ENCODE peak calls at places on chromosomes 11 and 22, in four cellular contexts. A is CD4-positive, CD25-positive, alpha-beta regulatory T cell; W is GM23338; S is psoas muscle. Q is an unnamed sample. For H3K27me3, the result is how much of the 10 kb centered on the place peaks cover.

GRCh38 chr11:66886671-66887221 is 29.9 kb downstream of the LRFN4 start:
- DNase-seq in A (no peak), W (no peak), S (peak), Q (no peak)

GRCh38 chr11:63944987-63945386 is 6.2 kb downstream of the NAA40 start:
- DNase-seq in A (no peak), W (no peak), S (peak), Q (no peak)

GRCh38 chr22:38982008-38982927 is at the start of gene APOBEC3B:
- DNase-seq in A (peak), W (peak), S (peak), Q (peak)

GRCh38 chr11:77457340-77457739 is 16.6 kb downstream of the PAK1 start:
- DNase-seq in A (no peak), W (peak), S (no peak), Q (no peak)

GRCh38 chr11:7341551-7341950 is 89.8 kb downstream of the SYT9 start:
- DNase-seq in A (no peak), W (no peak), S (no peak), Q (no peak)

GRCh38 chr11:27075192-27075591 is 34.6 kb downstream of the BBOX1 start:
- DNase-seq in A (no peak), W (no peak), S (no peak), Q (no peak)

GRCh38 chr11:35389897-35390462 is 29.4 kb downstream of the SLC1A2 start:
- DNase-seq in A (peak), W (no peak), S (no peak), Q (no peak)

GRCh38 chr11:103968685-103969084 is 67.8 kb upstream of the DDI1 start:
- DNase-seq in A (no peak), W (no peak), S (no peak), Q (no peak)

GRCh38 chr11:12216542-12217422 is 106.4 kb downstream of the MICAL2 start:
- DNase-seq in A (no peak), W (no peak), S (no peak), Q (no peak)

GRCh38 chr22:23824476-23825245 is 14.1 kb downstream of the DERL3 start:
- DNase-seq in A (no peak), W (no peak), S (no peak), Q (no peak)

GRCh38 chr11:227824-228223 is 8.3 kb downstream of the SIRT3 start:
- DNase-seq in A (no peak), W (no peak), S (no peak), Q (no peak)

GRCh38 chr11:123653997-123654565 is 343 bp downstream of the SCN3B start:
- DNase-seq in A (peak), W (peak), S (peak), Q (no peak)

GRCh38 chr11:36354221-36355003 is 58.3 kb downstream of the PRR5L start:
- DNase-seq in A (peak), W (no peak), S (no peak), Q (no peak)

GRCh38 chr11:76410771-76411423 is 29.8 kb downstream of the GVQW3 start:
- DNase-seq in A (no peak), W (no peak), S (no peak), Q (no peak)

GRCh38 chr22:33117821-33118220 is 59.6 kb upstream of the SYN3 start:
- DNase-seq in A (no peak), W (no peak), S (no peak), Q (no peak)

GRCh38 chr11:12222099-12222751 is 111.8 kb downstream of the MICAL2 start:
- DNase-seq in A (no peak), W (no peak), S (peak), Q (peak)

GRCh38 chr11:86374586-86374985 is at the start of gene CCDC81:
- DNase-seq in A (no peak), W (peak), S (no peak), Q (no peak)

GRCh38 chr11:12092714-12093113 is 17.7 kb upstream of the MICAL2 start:
- DNase-seq in A (no peak), W (no peak), S (no peak), Q (no peak)

GRCh38 chr11:1118755-1119275 is 38.9 kb upstream of the MUC5AC start:
- DNase-seq in A (no peak), W (no peak), S (no peak), Q (no peak)

GRCh38 chr11:87260811-87261210 is 223.1 kb downstream of the TMEM135 start:
- DNase-seq in A (no peak), W (no peak), S (no peak), Q (no peak)

GRCh38 chr11:12854297-12854661 is 154.8 kb upstream of the RASSF10 start:
- DNase-seq in A (no peak), W (no peak), S (no peak), Q (no peak)

GRCh38 chr11:76637491-76638266 is 32.9 kb downstream of the LRRC32 start:
- DNase-seq in A (peak), W (no peak), S (peak), Q (no peak)

GRCh38 chr11:87870081-87870480 is 305.2 kb downstream of the RAB38 start:
- DNase-seq in A (no peak), W (no peak), S (no peak), Q (no peak)

GRCh38 chr11:31806186-31806943 is 4.8 kb downstream of the PAX6 start:
- DNase-seq in A (no peak), W (peak), S (no peak), Q (no peak)
- H3K4me3 ChIP-seq in A (no peak), W (peak), S (peak), Q (no peak)

DNA sequence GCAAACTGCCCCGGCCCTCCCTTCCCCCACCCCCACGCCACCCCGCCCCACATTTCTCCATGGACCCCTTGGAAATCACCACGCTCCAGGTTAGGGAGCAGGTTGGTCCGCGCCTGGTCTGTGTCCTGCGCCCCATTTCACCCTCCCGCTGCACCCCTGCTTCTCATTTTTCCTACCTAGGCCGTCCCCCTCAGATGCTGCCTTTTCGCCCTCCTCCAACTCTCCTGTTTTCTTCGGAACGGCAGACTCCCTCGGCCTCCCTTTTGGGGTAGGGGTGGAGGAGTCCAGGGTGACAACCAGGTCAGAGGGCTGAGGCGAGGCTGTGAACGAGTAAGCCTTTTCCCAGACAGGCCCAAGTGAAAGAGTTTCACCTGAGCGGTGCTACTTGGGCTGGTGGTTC is 893 bp upstream of the SCN4B start:
- DNase-seq in A (no peak), W (no peak), S (no peak), Q (no peak)
- H3K27me3 ChIP-seq in A (under half), W (half or more), S (under half), Q (half or more)

GRCh38 chr11:119371067-119371601 is 10.4 kb downstream of the USP2 start:
- DNase-seq in A (no peak), W (no peak), S (no peak), Q (no peak)

GRCh38 chr11:119368121-119369034 is 13.1 kb downstream of the USP2 start:
- DNase-seq in A (no peak), W (no peak), S (peak), Q (no peak)

GRCh38 chr11:119370486-119371046 is 10.9 kb downstream of the USP2 start:
- DNase-seq in A (no peak), W (no peak), S (peak), Q (no peak)

GRCh38 chr11:119367661-119368120 is 13.8 kb downstream of the USP2 start:
- DNase-seq in A (no peak), W (no peak), S (no peak), Q (no peak)

GRCh38 chr11:119369035-119369925 is 12.2 kb downstream of the USP2 start:
- DNase-seq in A (no peak), W (no peak), S (no peak), Q (no peak)
- H3K27ac ChIP-seq in A (no peak), W (no peak), S (peak), Q (peak)

DNA sequence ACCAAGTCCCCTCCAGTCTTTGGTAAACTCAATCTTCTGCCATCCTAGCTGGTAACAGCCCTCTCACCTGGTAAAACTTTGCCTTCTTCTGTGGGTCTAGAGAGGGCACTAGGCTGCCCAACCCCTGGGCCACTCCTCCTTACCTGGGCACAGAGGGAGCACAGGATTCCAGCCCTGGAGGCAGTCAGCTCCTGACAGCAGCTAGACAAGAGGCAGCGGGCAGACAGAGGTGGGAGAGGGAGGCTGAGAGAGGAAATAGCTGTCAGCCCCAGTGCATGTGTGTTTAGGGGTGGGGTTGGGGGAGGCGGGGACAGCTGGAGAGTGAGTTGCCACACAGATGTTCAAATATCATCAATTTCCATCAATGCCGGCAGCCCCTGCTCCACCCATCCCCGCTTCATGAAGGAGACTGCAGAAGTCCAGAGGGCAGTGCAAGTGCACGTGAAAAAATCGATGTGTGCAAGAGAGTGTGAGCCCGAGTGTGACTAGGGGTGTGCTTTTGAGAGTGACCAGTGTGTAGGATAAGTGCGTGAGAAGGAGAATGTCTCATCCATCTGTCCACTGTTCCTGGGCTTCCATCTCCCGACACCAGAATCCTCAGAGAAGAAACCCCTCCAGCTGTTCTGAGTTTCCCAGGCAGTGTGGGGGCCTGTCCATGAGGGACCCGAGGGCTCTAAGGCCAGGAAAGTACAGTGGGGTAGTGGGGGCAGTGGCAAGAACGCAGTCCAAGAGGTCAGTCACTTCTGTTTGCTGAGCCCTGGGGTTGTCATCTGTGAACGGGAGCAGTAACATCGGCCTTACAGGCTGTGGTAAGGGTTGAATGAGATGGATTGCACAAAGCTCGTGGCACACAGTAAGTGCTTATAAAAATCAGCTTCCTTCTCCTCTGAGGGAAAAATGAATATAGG is at the start of gene PTGDR2:
- DNase-seq in A (no peak), W (no peak), S (no peak), Q (no peak)
- H3K4me3 ChIP-seq in A (no peak), W (no peak), S (peak), Q (no peak)

DNA sequence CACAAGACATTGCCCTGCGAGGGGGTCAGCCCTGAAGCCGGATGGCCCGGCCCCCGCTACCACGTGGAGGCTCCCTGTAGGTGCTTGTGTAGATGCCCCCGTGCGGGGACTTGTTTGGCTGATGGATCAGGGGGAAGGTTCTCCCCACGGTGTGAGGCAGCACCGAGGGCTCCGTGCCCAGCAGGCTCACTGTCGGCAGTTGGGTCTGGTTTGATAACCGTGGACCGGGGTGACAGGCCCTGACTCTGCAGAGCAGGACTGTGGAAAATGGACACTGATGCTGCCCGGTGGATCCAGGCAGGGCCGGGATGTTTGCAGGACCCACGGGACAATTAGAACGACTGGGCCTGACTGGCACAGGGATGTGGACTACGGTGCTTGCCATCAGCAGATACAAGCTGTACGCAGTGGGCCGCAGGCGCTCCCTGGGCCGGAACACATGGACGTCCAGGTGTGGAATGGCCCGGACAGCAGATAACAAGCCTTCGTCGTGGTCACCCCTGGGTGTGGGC is 19.0 kb downstream of the KCNQ1 start:
- DNase-seq in A (no peak), W (no peak), S (no peak), Q (no peak)
- H3K27me3 ChIP-seq in A (under half), W (under half), S (under half), Q (under half)

DNA sequence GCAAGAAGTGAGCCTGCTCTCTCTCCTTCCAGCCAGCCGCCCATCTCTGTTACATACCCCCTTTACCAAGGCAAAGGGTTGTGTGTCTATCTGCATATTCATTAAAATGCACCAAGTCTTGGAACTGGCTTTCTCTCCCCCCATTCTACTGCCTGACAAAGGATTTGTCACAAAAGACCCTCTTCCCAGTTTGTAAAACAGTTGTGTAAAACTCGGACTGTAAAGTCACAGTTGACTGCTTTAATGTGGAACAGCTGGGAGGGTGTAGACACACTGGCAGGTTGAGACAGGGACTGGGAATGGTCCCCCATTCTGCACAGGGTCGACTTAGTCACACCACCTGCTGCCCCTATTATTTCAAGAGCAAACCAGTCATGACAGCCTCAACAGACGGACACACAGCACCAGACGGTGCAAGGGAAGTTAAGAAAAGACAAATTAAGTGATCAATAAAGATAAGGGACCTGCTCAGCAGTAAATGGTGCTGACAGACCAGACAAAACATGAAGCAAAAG is 60.0 kb upstream of the HTATIP2 start:
- DNase-seq in A (no peak), W (no peak), S (no peak), Q (no peak)
- H3K27ac ChIP-seq in A (no peak), W (no peak), S (no peak), Q (no peak)

GRCh38 chr11:109994896-109995295 is 98.3 kb upstream of the ZC3H12C start:
- DNase-seq in A (no peak), W (peak), S (no peak), Q (no peak)
- H3K4me3 ChIP-seq in A (no peak), W (no peak), S (no peak), Q (no peak)